ENCODE peak calls at places on chromosomes 11 and 22, in eight cellular contexts. One of them, this sample, is unnamed.
A peak's percentile ranks its signal among the peaks of the same experiment; 100 is the strongest.

GRCh38 chr11:116211166-116211565 is 561.6 kb downstream of the BUD13 start:
- DNase-seq in Right ventricle myocardium superior: no peak
- DNase-seq in non-pigmented ciliary epithelial cell: no peak
- DNase-seq in mesendoderm: peak; percentile 20
- DNase-seq in fibroblast of mammary gland: no peak
- DNase-seq in H7: no peak
- DNase-seq in head of caudate nucleus: no peak
- DNase-seq in activated T-cell treated with anti-CD3 and anti-CD28 coated beads, Interleukin-2, amount 50 U/mL, for 72 hours: no peak
- DNase-seq in this sample: no peak

GRCh38 chr22:24423519-24424000 is 3.8 kb upstream of the ADORA2A start:
- DNase-seq in Right ventricle myocardium superior: peak; percentile 82
- DNase-seq in non-pigmented ciliary epithelial cell: no peak
- DNase-seq in mesendoderm: peak; percentile 42
- DNase-seq in fibroblast of mammary gland: no peak
- DNase-seq in H7: peak; percentile 97
- DNase-seq in head of caudate nucleus: peak; percentile 64
- DNase-seq in activated T-cell treated with anti-CD3 and anti-CD28 coated beads, Interleukin-2, amount 50 U/mL, for 72 hours: peak; percentile 70
- DNase-seq in this sample: peak; percentile 82

GRCh38 chr11:118841469-118842222 is 42.0 kb upstream of the CXCR5 start:
- DNase-seq in Right ventricle myocardium superior: no peak
- DNase-seq in non-pigmented ciliary epithelial cell: no peak
- DNase-seq in mesendoderm: no peak
- DNase-seq in fibroblast of mammary gland: no peak
- DNase-seq in H7: no peak
- DNase-seq in head of caudate nucleus: no peak
- DNase-seq in activated T-cell treated with anti-CD3 and anti-CD28 coated beads, Interleukin-2, amount 50 U/mL, for 72 hours: peak; percentile 58
- DNase-seq in this sample: no peak

GRCh38 chr11:85718991-85719807 is 33.2 kb upstream of the CCDC89 start:
- DNase-seq in Right ventricle myocardium superior: peak; percentile 56
- DNase-seq in non-pigmented ciliary epithelial cell: peak; percentile 91
- DNase-seq in mesendoderm: peak; percentile 97
- DNase-seq in fibroblast of mammary gland: peak; percentile 99
- DNase-seq in H7: peak; percentile 51
- DNase-seq in head of caudate nucleus: peak; percentile 49
- DNase-seq in activated T-cell treated with anti-CD3 and anti-CD28 coated beads, Interleukin-2, amount 50 U/mL, for 72 hours: no peak
- DNase-seq in this sample: peak; percentile 21

GRCh38 chr11:108199446-108200321 is 22.8 kb downstream of the NPAT start:
- DNase-seq in Right ventricle myocardium superior: no peak
- DNase-seq in non-pigmented ciliary epithelial cell: peak; percentile 26
- DNase-seq in mesendoderm: peak; percentile 74
- DNase-seq in fibroblast of mammary gland: peak; percentile 52
- DNase-seq in H7: peak; percentile 36
- DNase-seq in head of caudate nucleus: peak; percentile 61
- DNase-seq in activated T-cell treated with anti-CD3 and anti-CD28 coated beads, Interleukin-2, amount 50 U/mL, for 72 hours: peak; percentile 76
- DNase-seq in this sample: no peak

GRCh38 chr11:119472186-119472855 is 49.3 kb upstream of the THY1 start:
- DNase-seq in Right ventricle myocardium superior: no peak
- DNase-seq in non-pigmented ciliary epithelial cell: no peak
- DNase-seq in mesendoderm: no peak
- DNase-seq in fibroblast of mammary gland: peak; percentile 94
- DNase-seq in H7: no peak
- DNase-seq in head of caudate nucleus: peak; percentile 28
- DNase-seq in activated T-cell treated with anti-CD3 and anti-CD28 coated beads, Interleukin-2, amount 50 U/mL, for 72 hours: no peak
- DNase-seq in this sample: no peak

GRCh38 chr11:13183094-13183825 is 94.3 kb upstream of the BMAL1 start:
- DNase-seq in Right ventricle myocardium superior: no peak
- DNase-seq in non-pigmented ciliary epithelial cell: no peak
- DNase-seq in mesendoderm: peak; percentile 32
- DNase-seq in fibroblast of mammary gland: peak; percentile 59
- DNase-seq in H7: no peak
- DNase-seq in head of caudate nucleus: peak; percentile 57
- DNase-seq in activated T-cell treated with anti-CD3 and anti-CD28 coated beads, Interleukin-2, amount 50 U/mL, for 72 hours: no peak
- DNase-seq in this sample: no peak

GRCh38 chr22:23677701-23677995 is 13.2 kb upstream of the RGL4 start:
- DNase-seq in Right ventricle myocardium superior: peak; percentile 33
- DNase-seq in non-pigmented ciliary epithelial cell: no peak
- DNase-seq in mesendoderm: no peak
- DNase-seq in fibroblast of mammary gland: no peak
- DNase-seq in H7: no peak
- DNase-seq in head of caudate nucleus: no peak
- DNase-seq in activated T-cell treated with anti-CD3 and anti-CD28 coated beads, Interleukin-2, amount 50 U/mL, for 72 hours: no peak
- DNase-seq in this sample: no peak

GRCh38 chr11:450809-451451 is 851 bp downstream of the PTDSS2 start:
- DNase-seq in Right ventricle myocardium superior: peak; percentile 74
- DNase-seq in non-pigmented ciliary epithelial cell: no peak
- DNase-seq in mesendoderm: peak; percentile 84
- DNase-seq in fibroblast of mammary gland: peak; percentile 56
- DNase-seq in H7: peak; percentile 88
- DNase-seq in head of caudate nucleus: peak; percentile 88
- DNase-seq in activated T-cell treated with anti-CD3 and anti-CD28 coated beads, Interleukin-2, amount 50 U/mL, for 72 hours: peak; percentile 74
- DNase-seq in this sample: peak; percentile 71

GRCh38 chr11:73152086-73152853 is 10.2 kb upstream of the FCHSD2 start:
- DNase-seq in Right ventricle myocardium superior: no peak
- DNase-seq in non-pigmented ciliary epithelial cell: no peak
- DNase-seq in mesendoderm: no peak
- DNase-seq in fibroblast of mammary gland: no peak
- DNase-seq in H7: peak; percentile 2
- DNase-seq in head of caudate nucleus: no peak
- DNase-seq in activated T-cell treated with anti-CD3 and anti-CD28 coated beads, Interleukin-2, amount 50 U/mL, for 72 hours: peak; percentile 21
- DNase-seq in this sample: no peak

GRCh38 chr22:48488611-48489456 is 1338.8 kb downstream of the BRD1 start:
- DNase-seq in Right ventricle myocardium superior: peak; percentile 20
- DNase-seq in non-pigmented ciliary epithelial cell: no peak
- DNase-seq in mesendoderm: peak; percentile 68
- DNase-seq in fibroblast of mammary gland: no peak
- DNase-seq in H7: peak; percentile 98
- DNase-seq in head of caudate nucleus: peak; percentile 57
- DNase-seq in activated T-cell treated with anti-CD3 and anti-CD28 coated beads, Interleukin-2, amount 50 U/mL, for 72 hours: no peak
- DNase-seq in this sample: peak; percentile 75

GRCh38 chr11:115357066-115357465 is 147.1 kb downstream of the CADM1 start:
- DNase-seq in Right ventricle myocardium superior: no peak
- DNase-seq in non-pigmented ciliary epithelial cell: no peak
- DNase-seq in mesendoderm: no peak
- DNase-seq in fibroblast of mammary gland: no peak
- DNase-seq in H7: no peak
- DNase-seq in head of caudate nucleus: no peak
- DNase-seq in activated T-cell treated with anti-CD3 and anti-CD28 coated beads, Interleukin-2, amount 50 U/mL, for 72 hours: no peak
- DNase-seq in this sample: no peak

GRCh38 chr11:196786-197731 is 4.2 kb downstream of the SCGB1C1 start:
- DNase-seq in Right ventricle myocardium superior: peak; percentile 23
- DNase-seq in non-pigmented ciliary epithelial cell: no peak
- DNase-seq in mesendoderm: no peak
- DNase-seq in fibroblast of mammary gland: no peak
- DNase-seq in H7: no peak
- DNase-seq in head of caudate nucleus: peak; percentile 30
- DNase-seq in activated T-cell treated with anti-CD3 and anti-CD28 coated beads, Interleukin-2, amount 50 U/mL, for 72 hours: no peak
- DNase-seq in this sample: no peak

GRCh38 chr11:13958596-13958995 is 3.9 kb upstream of the SPON1 start:
- DNase-seq in Right ventricle myocardium superior: no peak
- DNase-seq in non-pigmented ciliary epithelial cell: no peak
- DNase-seq in mesendoderm: peak; percentile 53
- DNase-seq in fibroblast of mammary gland: no peak
- DNase-seq in H7: no peak
- DNase-seq in head of caudate nucleus: no peak
- DNase-seq in activated T-cell treated with anti-CD3 and anti-CD28 coated beads, Interleukin-2, amount 50 U/mL, for 72 hours: no peak
- DNase-seq in this sample: no peak

GRCh38 chr11:20160425-20161229 is at the start of gene DBX1:
- DNase-seq in Right ventricle myocardium superior: no peak
- DNase-seq in non-pigmented ciliary epithelial cell: no peak
- DNase-seq in mesendoderm: no peak
- DNase-seq in fibroblast of mammary gland: no peak
- DNase-seq in H7: peak; percentile 18
- DNase-seq in head of caudate nucleus: no peak
- DNase-seq in activated T-cell treated with anti-CD3 and anti-CD28 coated beads, Interleukin-2, amount 50 U/mL, for 72 hours: no peak
- DNase-seq in this sample: no peak

GRCh38 chr22:31861226-31861840 is 83.0 kb upstream of the YWHAH start:
- DNase-seq in Right ventricle myocardium superior: no peak
- DNase-seq in non-pigmented ciliary epithelial cell: no peak
- DNase-seq in mesendoderm: no peak
- DNase-seq in fibroblast of mammary gland: peak; percentile 81
- DNase-seq in H7: no peak
- DNase-seq in head of caudate nucleus: peak; percentile 49
- DNase-seq in activated T-cell treated with anti-CD3 and anti-CD28 coated beads, Interleukin-2, amount 50 U/mL, for 72 hours: peak; percentile 27
- DNase-seq in this sample: no peak

GRCh38 chr11:57425565-57426438 is 1.1 kb downstream of the SLC43A3 start:
- DNase-seq in Right ventricle myocardium superior: peak; percentile 81
- DNase-seq in non-pigmented ciliary epithelial cell: no peak
- DNase-seq in mesendoderm: no peak
- DNase-seq in fibroblast of mammary gland: peak; percentile 49
- DNase-seq in H7: no peak
- DNase-seq in head of caudate nucleus: peak; percentile 48
- DNase-seq in activated T-cell treated with anti-CD3 and anti-CD28 coated beads, Interleukin-2, amount 50 U/mL, for 72 hours: no peak
- DNase-seq in this sample: no peak

GRCh38 chr11:110894224-110894623 is 182.0 kb upstream of the ARHGAP20 start:
- DNase-seq in Right ventricle myocardium superior: no peak
- DNase-seq in non-pigmented ciliary epithelial cell: no peak
- DNase-seq in mesendoderm: no peak
- DNase-seq in fibroblast of mammary gland: no peak
- DNase-seq in H7: no peak
- DNase-seq in head of caudate nucleus: no peak
- DNase-seq in activated T-cell treated with anti-CD3 and anti-CD28 coated beads, Interleukin-2, amount 50 U/mL, for 72 hours: no peak
- DNase-seq in this sample: no peak

GRCh38 chr11:88603499-88603898 is 266.0 kb upstream of the CTSC start:
- DNase-seq in Right ventricle myocardium superior: no peak
- DNase-seq in non-pigmented ciliary epithelial cell: no peak
- DNase-seq in mesendoderm: no peak
- DNase-seq in fibroblast of mammary gland: peak; percentile 80
- DNase-seq in H7: no peak
- DNase-seq in head of caudate nucleus: no peak
- DNase-seq in activated T-cell treated with anti-CD3 and anti-CD28 coated beads, Interleukin-2, amount 50 U/mL, for 72 hours: no peak
- DNase-seq in this sample: no peak

GRCh38 chr11:2302844-2303626 is 1.2 kb downstream of the TSPAN32 start:
- DNase-seq in Right ventricle myocardium superior: peak; percentile 90
- DNase-seq in non-pigmented ciliary epithelial cell: no peak
- DNase-seq in mesendoderm: no peak
- DNase-seq in fibroblast of mammary gland: no peak
- DNase-seq in H7: no peak
- DNase-seq in head of caudate nucleus: peak; percentile 37
- DNase-seq in activated T-cell treated with anti-CD3 and anti-CD28 coated beads, Interleukin-2, amount 50 U/mL, for 72 hours: peak; percentile 31
- DNase-seq in this sample: no peak

GRCh38 chr11:2805388-2806057 is 80.1 kb downstream of the CDKN1C start:
- DNase-seq in Right ventricle myocardium superior: peak; percentile 37
- DNase-seq in non-pigmented ciliary epithelial cell: no peak
- DNase-seq in mesendoderm: no peak
- DNase-seq in fibroblast of mammary gland: no peak
- DNase-seq in H7: no peak
- DNase-seq in head of caudate nucleus: peak; percentile 18
- DNase-seq in activated T-cell treated with anti-CD3 and anti-CD28 coated beads, Interleukin-2, amount 50 U/mL, for 72 hours: no peak
- DNase-seq in this sample: no peak